ENCODE peak calls at places on chromosomes 7 and 10, in six cellular contexts. K is HFFc6, Q is AG04449, C is lower leg skin, U is AG10803, G is cardiac fibroblast. D is an unnamed sample.

GRCh38 chr10:36725581-36726520 is 399.5 kb upstream of the ANKRD30A start:
- DNase-seq in G (peak), C (no peak), Q (peak), K (peak), U (peak), D (no peak)

GRCh38 chr7:12719978-12720377 is 32.5 kb downstream of the ARL4A start:
- DNase-seq in K (no peak), Q (no peak), U (no peak), G (peak), C (no peak), D (no peak)

GRCh38 chr7:13904689-13905088 is 84.8 kb downstream of the ETV1 start:
- DNase-seq in Q (peak), C (no peak), G (peak), K (peak), U (peak), D (no peak)

GRCh38 chr10:12707461-12708185 is 293.9 kb downstream of the CCDC3 start:
- DNase-seq in C (no peak), G (peak), U (peak), K (peak), Q (peak), D (no peak)

GRCh38 chr7:44408596-44408995 is 81.9 kb downstream of the NUDCD3 start:
- DNase-seq in U (no peak), Q (no peak), C (peak), K (no peak), G (peak), D (no peak)

GRCh38 chr7:32250494-32251260 is 180.5 kb upstream of the PDE1C start:
- DNase-seq in C (no peak), Q (no peak), G (no peak), U (no peak), K (no peak), D (no peak)

GRCh38 chr10:53664620-53665019 is 892.0 kb upstream of the MBL2 start:
- DNase-seq in K (no peak), G (peak), Q (no peak), C (no peak), U (no peak), D (no peak)

GRCh38 chr10:69239816-69240434 is 19.8 kb downstream of the HKDC1 start:
- DNase-seq in U (peak), G (peak), Q (no peak), K (no peak), C (no peak), D (no peak)

GRCh38 chr7:98054585-98054984 is 52.1 kb upstream of the LMTK2 start:
- DNase-seq in C (no peak), Q (no peak), K (peak), G (no peak), U (no peak), D (no peak)

GRCh38 chr10:74977913-74978847 is 133.3 kb upstream of the SAMD8 start:
- DNase-seq in C (no peak), Q (no peak), K (no peak), G (no peak), U (no peak), D (peak)

GRCh38 chr7:7972927-7973594 is 4.5 kb downstream of the GLCCI1 start:
- DNase-seq in G (no peak), U (no peak), C (no peak), Q (no peak), K (no peak), D (no peak)

GRCh38 chr7:120725376-120726039 is 132.4 kb downstream of the TSPAN12 start:
- DNase-seq in G (peak), K (peak), Q (peak), U (peak), C (no peak), D (peak)

GRCh38 chr10:115250784-115251183 is 157.6 kb downstream of the ATRNL1 start:
- DNase-seq in Q (no peak), K (no peak), G (no peak), U (no peak), C (no peak), D (no peak)

GRCh38 chr10:98378722-98379121 is 36.3 kb downstream of the PYROXD2 start:
- DNase-seq in K (no peak), G (no peak), Q (no peak), C (no peak), U (no peak), D (no peak)

GRCh38 chr10:34821587-34822585 is 6.8 kb upstream of the PARD3 start:
- DNase-seq in K (no peak), Q (no peak), C (peak), U (peak), G (no peak), D (no peak)

DNA sequence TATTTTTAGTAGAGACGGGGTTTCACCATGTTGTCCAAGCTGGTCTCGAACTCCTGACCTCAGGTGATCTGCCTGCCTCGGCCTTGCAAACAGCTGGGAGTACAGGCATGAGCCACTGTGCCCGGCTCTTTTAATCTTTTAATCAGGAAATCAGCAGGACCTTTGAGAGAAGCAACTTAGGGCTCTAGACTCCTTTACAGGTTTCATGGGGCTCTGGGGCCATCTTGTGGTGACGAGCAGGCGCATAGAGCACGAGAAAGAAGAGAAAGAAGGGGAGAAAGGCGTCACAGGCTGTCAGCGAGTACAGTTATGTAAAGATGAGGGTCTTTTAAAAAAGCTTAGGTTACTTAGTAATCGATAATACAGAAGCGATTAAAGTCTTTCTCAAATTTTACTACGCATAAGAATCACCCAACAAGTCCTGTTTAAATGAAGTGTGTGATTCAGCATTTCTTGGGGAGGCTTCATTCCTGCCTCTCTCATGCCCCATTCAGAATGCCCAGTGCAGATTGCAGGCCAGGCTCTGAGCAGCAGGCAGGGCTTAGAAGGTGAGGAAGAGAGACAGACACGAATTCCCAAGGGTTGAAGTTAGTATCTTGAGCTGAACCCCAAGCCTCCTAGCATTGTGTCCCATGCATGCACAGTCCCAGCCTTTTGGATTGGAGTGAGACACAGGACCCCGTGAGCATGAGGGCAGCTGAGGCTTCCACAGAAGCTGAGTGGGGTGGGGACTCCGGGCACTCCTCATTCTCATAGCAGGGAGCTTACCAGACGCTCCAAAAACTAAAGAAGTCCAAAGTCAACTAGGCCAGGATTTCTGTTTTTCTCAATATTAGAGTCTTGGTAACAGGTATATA is 23.6 kb upstream of the PFKP start:
- DNase-seq in K (peak), U (peak), C (no peak), Q (no peak), G (peak), D (no peak)
- TF ChIP-seq CTCF in K (peak), U (peak), C (no peak), Q (peak), G (peak), D (peak)

DNA sequence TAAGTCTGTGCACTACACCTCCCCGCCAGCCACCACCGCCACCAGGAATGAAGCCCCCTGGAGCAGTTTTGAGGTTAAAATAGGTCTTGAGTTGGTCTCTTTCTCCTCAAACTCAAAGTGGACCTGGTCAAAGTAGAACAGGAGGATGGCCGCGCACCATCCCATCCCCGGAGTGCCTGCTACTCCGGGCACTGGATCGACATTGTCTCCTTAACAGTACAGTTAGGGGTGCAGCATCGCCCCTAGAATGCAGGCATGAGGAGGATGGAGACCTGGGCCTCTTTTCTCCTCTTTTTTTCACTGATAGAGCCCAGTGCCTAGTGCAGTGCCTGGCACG is 145.5 kb downstream of the SLIT1 start:
- DNase-seq in U (no peak), G (no peak), K (no peak), Q (no peak), C (no peak), D (no peak)
- TF ChIP-seq CTCF in U (no peak), G (no peak), K (no peak), Q (no peak), C (no peak), D (no peak)

DNA sequence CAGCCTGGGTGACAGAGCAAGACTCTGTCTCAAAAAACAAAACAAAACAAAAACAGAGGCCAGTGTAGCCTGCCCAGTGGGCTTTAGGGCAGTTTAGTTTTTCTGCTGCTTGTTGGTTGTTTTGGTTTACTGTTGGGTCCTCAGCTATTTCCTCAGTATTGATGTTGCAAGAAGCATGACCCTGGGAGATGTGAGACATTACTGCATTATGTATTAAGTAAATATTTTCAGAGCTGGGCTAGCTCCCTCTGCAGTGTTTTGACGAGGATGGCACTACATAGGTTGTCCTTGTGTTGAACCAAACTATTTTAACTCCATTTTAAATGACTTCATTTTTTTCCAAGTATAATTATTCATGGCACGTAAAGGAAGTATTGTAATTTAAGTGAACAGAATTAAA is 4.8 kb downstream of the AKAP9 start:
- DNase-seq in Q (peak), G (peak), C (no peak), U (peak), K (peak), D (no peak)
- TF ChIP-seq CTCF in Q (no peak), G (peak), C (no peak), U (peak), K (peak), D (no peak)

GRCh38 chr10:101354584-101355070 is 662 bp downstream of the BTRC start:
- DNase-seq in K (no peak), Q (no peak), U (no peak), C (no peak), G (peak), D (no peak)
- TF ChIP-seq CTCF in K (no peak), Q (no peak), U (no peak), C (no peak), G (no peak), D (no peak)

GRCh38 chr7:93176961-93177580 is 28.9 kb upstream of the SAMD9L start:
- DNase-seq in Q (no peak), K (no peak), G (no peak), C (no peak), U (no peak), D (no peak)

GRCh38 chr7:93171606-93172226 is 23.5 kb upstream of the SAMD9L start:
- DNase-seq in U (no peak), Q (no peak), C (no peak), K (no peak), G (no peak), D (no peak)

GRCh38 chr7:93172683-93173082 is 24.5 kb upstream of the SAMD9L start:
- DNase-seq in C (no peak), G (no peak), Q (no peak), U (no peak), K (no peak), D (no peak)

GRCh38 chr7:93178213-93178612 is 30.0 kb upstream of the SAMD9L start:
- DNase-seq in K (no peak), Q (no peak), U (no peak), C (no peak), G (peak), D (no peak)

DNA sequence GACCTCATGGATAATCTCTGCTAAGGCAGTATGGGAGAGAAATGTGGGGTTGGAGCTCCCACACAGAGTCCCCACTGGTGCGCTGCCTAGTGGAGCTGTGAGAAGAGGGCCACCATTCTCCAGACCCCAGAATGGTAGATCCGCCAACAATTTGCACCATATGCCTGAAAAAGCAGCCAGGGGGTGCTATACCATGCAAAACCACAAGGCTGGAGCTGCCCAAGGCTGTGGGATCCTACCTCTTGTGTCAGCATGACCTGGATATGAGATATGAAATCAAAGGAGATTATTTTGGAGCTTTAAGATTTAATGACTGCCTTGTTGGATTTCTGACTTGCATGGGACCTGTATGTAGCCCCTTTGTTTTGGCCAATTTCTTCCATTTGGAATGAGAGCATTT is 27.0 kb upstream of the SAMD9L start:
- DNase-seq in K (no peak), Q (no peak), G (no peak), C (no peak), U (no peak), D (no peak)
- TF ChIP-seq CTCF in K (peak), Q (no peak), G (peak), C (no peak), U (no peak), D (no peak)

DNA sequence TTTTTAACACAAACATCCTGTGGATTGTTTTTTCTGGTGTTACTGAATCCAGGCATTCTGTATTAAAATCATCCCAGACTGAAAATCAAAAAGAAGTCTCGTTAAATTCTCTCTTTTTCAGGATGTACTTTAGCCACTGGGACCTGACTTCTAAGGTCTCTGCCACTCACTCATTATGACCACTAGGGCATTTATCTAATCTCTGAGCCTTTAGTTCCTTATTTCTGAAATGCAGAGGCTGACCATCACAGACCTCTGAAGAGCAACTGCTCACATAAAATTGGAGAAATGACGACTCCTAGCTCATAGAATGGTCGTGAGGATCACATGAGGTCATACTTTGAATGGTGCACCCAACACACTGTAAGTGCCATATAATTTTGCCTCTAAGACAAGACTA is 63.2 kb downstream of the KCNMA1 start:
- DNase-seq in K (no peak), G (no peak), C (no peak), Q (no peak), U (no peak), D (no peak)
- TF ChIP-seq CTCF in K (peak), G (no peak), C (no peak), Q (no peak), U (no peak), D (peak)

GRCh38 chr10:73413528-73414229 is at the start of gene ANXA7:
- DNase-seq in U (peak), C (peak), G (peak), Q (no peak), K (peak), D (peak)
- TF ChIP-seq CTCF in U (peak), C (no peak), G (peak), Q (peak), K (peak), D (peak)

DNA sequence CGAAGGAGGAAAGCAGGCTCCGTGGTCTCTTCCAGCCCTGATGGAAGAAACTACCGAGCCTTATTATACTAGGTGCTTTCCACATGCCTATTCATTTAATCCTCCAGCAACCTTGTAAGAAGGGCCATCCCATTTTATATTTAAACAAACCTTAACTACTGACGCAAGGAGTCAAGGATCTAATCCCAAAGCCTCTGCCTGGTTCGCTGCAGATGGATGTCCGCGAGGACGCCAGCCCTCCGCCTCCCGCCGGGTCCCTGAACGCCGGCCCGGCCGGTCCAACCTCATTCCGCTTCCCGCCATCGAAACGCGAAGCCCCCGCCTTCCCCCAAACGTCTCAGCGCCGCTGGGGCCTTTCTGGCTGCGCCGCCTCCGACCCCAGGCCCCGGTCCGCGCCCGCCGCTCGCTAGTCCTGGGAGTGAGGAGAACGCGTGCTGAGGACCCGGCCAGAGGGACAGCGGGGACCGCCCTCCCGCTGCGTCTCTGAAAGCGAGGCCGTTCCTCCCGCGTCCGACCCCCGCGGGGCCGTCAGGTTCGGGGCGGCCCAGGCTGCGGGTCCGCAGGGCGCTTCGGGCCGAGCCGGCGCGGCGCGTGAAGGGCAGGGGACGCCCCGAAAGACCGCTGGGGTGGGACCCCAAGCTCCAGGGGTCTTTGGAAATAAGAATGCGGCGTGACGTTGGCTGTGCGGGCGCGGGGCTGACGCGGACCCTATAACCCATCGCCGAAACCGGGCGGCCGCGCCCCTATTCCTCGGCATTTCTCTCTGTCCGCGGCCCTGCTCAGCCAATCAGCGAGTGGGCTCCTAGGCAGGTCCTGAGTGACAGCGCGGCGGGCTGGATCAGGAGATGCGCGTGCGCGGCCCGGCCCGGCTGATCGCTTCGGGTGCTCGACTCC is 448 bp upstream of the ATP6V0E2 start:
- DNase-seq in C (peak), Q (peak), G (peak), K (peak), U (peak), D (peak)
- TF ChIP-seq CTCF in C (no peak), Q (no peak), G (no peak), K (no peak), U (no peak), D (no peak)

D was measured in GM12864.